ENCODE peak calls at places on chromosomes 11 and 22, in six cellular contexts. One of them, this sample, is unnamed.

GRCh38 chr11:42631223-42631843 is 680.5 kb upstream of the API5 start:
- DNase-seq in right lobe of liver: no peak
- DNase-seq in IMR-90: no peak
- DNase-seq in colonic mucosa: no peak
- DNase-seq in OCI-LY7: peak
- DNase-seq in brain microvascular endothelial cell: peak
- DNase-seq in this sample: peak

GRCh38 chr11:1946812-1947480 is at the start of gene MRPL23:
- DNase-seq in IMR-90: no peak
- DNase-seq in OCI-LY7: no peak
- DNase-seq in brain microvascular endothelial cell: no peak
- DNase-seq in right lobe of liver: no peak
- DNase-seq in colonic mucosa: no peak
- DNase-seq in this sample: no peak

GRCh38 chr22:43272869-43273318 is 70.3 kb downstream of the SCUBE1 start:
- DNase-seq in right lobe of liver: peak
- DNase-seq in IMR-90: no peak
- DNase-seq in colonic mucosa: no peak
- DNase-seq in OCI-LY7: no peak
- DNase-seq in brain microvascular endothelial cell: no peak
- DNase-seq in this sample: no peak

GRCh38 chr22:20033045-20033706 is 12.3 kb downstream of the TANGO2 start:
- DNase-seq in brain microvascular endothelial cell: no peak
- DNase-seq in IMR-90: no peak
- DNase-seq in colonic mucosa: no peak
- DNase-seq in OCI-LY7: no peak
- DNase-seq in right lobe of liver: peak
- DNase-seq in this sample: no peak

GRCh38 chr11:86726118-86726748 is 53.8 kb upstream of the ME3 start:
- DNase-seq in IMR-90: peak
- DNase-seq in brain microvascular endothelial cell: no peak
- DNase-seq in OCI-LY7: no peak
- DNase-seq in colonic mucosa: no peak
- DNase-seq in right lobe of liver: no peak
- DNase-seq in this sample: no peak

GRCh38 chr11:107006076-107006833 is 12.0 kb downstream of the GUCY1A2 start:
- DNase-seq in brain microvascular endothelial cell: no peak
- DNase-seq in IMR-90: no peak
- DNase-seq in OCI-LY7: no peak
- DNase-seq in colonic mucosa: no peak
- DNase-seq in right lobe of liver: no peak
- DNase-seq in this sample: no peak

GRCh38 chr11:93017821-93018690 is 48.6 kb downstream of the MTNR1B start:
- DNase-seq in right lobe of liver: peak
- DNase-seq in colonic mucosa: no peak
- DNase-seq in brain microvascular endothelial cell: no peak
- DNase-seq in OCI-LY7: no peak
- DNase-seq in IMR-90: no peak
- DNase-seq in this sample: peak

GRCh38 chr11:111006207-111006606 is 239.3 kb upstream of the POU2AF2 start:
- DNase-seq in right lobe of liver: no peak
- DNase-seq in OCI-LY7: no peak
- DNase-seq in colonic mucosa: no peak
- DNase-seq in brain microvascular endothelial cell: no peak
- DNase-seq in IMR-90: no peak
- DNase-seq in this sample: no peak

GRCh38 chr11:117385471-117385870 is 57.8 kb downstream of the CEP164 start:
- DNase-seq in IMR-90: no peak
- DNase-seq in colonic mucosa: no peak
- DNase-seq in brain microvascular endothelial cell: no peak
- DNase-seq in right lobe of liver: no peak
- DNase-seq in OCI-LY7: no peak
- DNase-seq in this sample: no peak

GRCh38 chr22:25602924-25603323 is 38.4 kb downstream of the GRK3 start:
- DNase-seq in OCI-LY7: no peak
- DNase-seq in right lobe of liver: no peak
- DNase-seq in IMR-90: no peak
- DNase-seq in brain microvascular endothelial cell: no peak
- DNase-seq in colonic mucosa: no peak
- DNase-seq in this sample: no peak

GRCh38 chr11:114208371-114208770 is 87.8 kb upstream of the NNMT start:
- DNase-seq in right lobe of liver: no peak
- DNase-seq in IMR-90: no peak
- DNase-seq in brain microvascular endothelial cell: no peak
- DNase-seq in colonic mucosa: no peak
- DNase-seq in OCI-LY7: no peak
- DNase-seq in this sample: no peak

GRCh38 chr22:46424496-46424895 is 89.0 kb downstream of the TRMU start:
- DNase-seq in colonic mucosa: no peak
- DNase-seq in OCI-LY7: no peak
- DNase-seq in brain microvascular endothelial cell: no peak
- DNase-seq in IMR-90: no peak
- DNase-seq in right lobe of liver: no peak
- DNase-seq in this sample: no peak

GRCh38 chr11:70078095-70078795 is at the start of gene ANO1:
- DNase-seq in colonic mucosa: no peak
- DNase-seq in brain microvascular endothelial cell: no peak
- DNase-seq in IMR-90: peak
- DNase-seq in OCI-LY7: no peak
- DNase-seq in right lobe of liver: peak
- DNase-seq in this sample: no peak

GRCh38 chr11:71355266-71355665 is 92.9 kb downstream of the DHCR7 start:
- DNase-seq in OCI-LY7: no peak
- DNase-seq in colonic mucosa: no peak
- DNase-seq in brain microvascular endothelial cell: peak
- DNase-seq in right lobe of liver: no peak
- DNase-seq in IMR-90: peak
- DNase-seq in this sample: no peak

GRCh38 chr11:73359930-73360742 is 16.1 kb upstream of the RELT start:
- DNase-seq in colonic mucosa: no peak
- DNase-seq in brain microvascular endothelial cell: peak
- DNase-seq in IMR-90: peak
- DNase-seq in OCI-LY7: peak
- DNase-seq in right lobe of liver: no peak
- DNase-seq in this sample: no peak

GRCh38 chr11:106231591-106231990 is 154.1 kb downstream of the AASDHPPT start:
- DNase-seq in brain microvascular endothelial cell: no peak
- DNase-seq in colonic mucosa: no peak
- DNase-seq in OCI-LY7: no peak
- DNase-seq in IMR-90: peak
- DNase-seq in right lobe of liver: no peak
- DNase-seq in this sample: no peak

GRCh38 chr22:47322854-47323253 is 560.4 kb downstream of the TBC1D22A start:
- DNase-seq in OCI-LY7: no peak
- DNase-seq in right lobe of liver: no peak
- DNase-seq in IMR-90: no peak
- DNase-seq in brain microvascular endothelial cell: no peak
- DNase-seq in colonic mucosa: no peak
- DNase-seq in this sample: no peak

GRCh38 chr22:43847376-43848289 is 14.7 kb downstream of the SULT4A1 start:
- DNase-seq in OCI-LY7: no peak
- DNase-seq in colonic mucosa: no peak
- DNase-seq in right lobe of liver: no peak
- DNase-seq in IMR-90: no peak
- DNase-seq in brain microvascular endothelial cell: no peak
- DNase-seq in this sample: no peak

GRCh38 chr22:20494978-20495860 is at the start of gene KLHL22:
- DNase-seq in brain microvascular endothelial cell: no peak
- DNase-seq in IMR-90: peak
- DNase-seq in right lobe of liver: no peak
- DNase-seq in colonic mucosa: peak
- DNase-seq in OCI-LY7: peak
- DNase-seq in this sample: no peak

GRCh38 chr11:5690216-5690615 is 626 bp downstream of the TRIM22 start:
- DNase-seq in IMR-90: peak
- DNase-seq in right lobe of liver: no peak
- DNase-seq in colonic mucosa: no peak
- DNase-seq in brain microvascular endothelial cell: peak
- DNase-seq in OCI-LY7: no peak
- DNase-seq in this sample: no peak

GRCh38 chr11:83713701-83714100 is 427.5 kb upstream of the CCDC90B start:
- DNase-seq in brain microvascular endothelial cell: no peak
- DNase-seq in right lobe of liver: peak
- DNase-seq in OCI-LY7: no peak
- DNase-seq in colonic mucosa: no peak
- DNase-seq in IMR-90: peak
- DNase-seq in this sample: peak

GRCh38 chr22:36208162-36208765 is 6.7 kb upstream of the APOL4 start:
- DNase-seq in OCI-LY7: no peak
- DNase-seq in brain microvascular endothelial cell: no peak
- DNase-seq in right lobe of liver: no peak
- DNase-seq in colonic mucosa: no peak
- DNase-seq in IMR-90: no peak
- DNase-seq in this sample: no peak

GRCh38 chr11:2549080-2549479 is 104.3 kb downstream of the KCNQ1 start:
- DNase-seq in colonic mucosa: no peak
- DNase-seq in right lobe of liver: peak
- DNase-seq in IMR-90: no peak
- DNase-seq in brain microvascular endothelial cell: no peak
- DNase-seq in OCI-LY7: no peak
- DNase-seq in this sample: no peak

GRCh38 chr11:94602430-94603372 is 35.5 kb downstream of the PIWIL4 start:
- DNase-seq in brain microvascular endothelial cell: peak
- DNase-seq in colonic mucosa: no peak
- DNase-seq in right lobe of liver: peak
- DNase-seq in IMR-90: peak
- DNase-seq in OCI-LY7: peak
- DNase-seq in this sample: peak

GRCh38 chr11:94593030-94593429 is 25.9 kb downstream of the PIWIL4 start:
- DNase-seq in right lobe of liver: no peak
- DNase-seq in brain microvascular endothelial cell: peak
- DNase-seq in IMR-90: peak
- DNase-seq in OCI-LY7: no peak
- DNase-seq in colonic mucosa: no peak
- DNase-seq in this sample: peak

GRCh38 chr11:94595061-94595460 is 27.9 kb downstream of the PIWIL4 start:
- DNase-seq in colonic mucosa: no peak
- DNase-seq in right lobe of liver: no peak
- DNase-seq in IMR-90: no peak
- DNase-seq in brain microvascular endothelial cell: no peak
- DNase-seq in OCI-LY7: peak
- DNase-seq in this sample: no peak

GRCh38 chr11:94599510-94599909 is 32.3 kb downstream of the PIWIL4 start:
- DNase-seq in OCI-LY7: no peak
- DNase-seq in colonic mucosa: no peak
- DNase-seq in brain microvascular endothelial cell: no peak
- DNase-seq in right lobe of liver: no peak
- DNase-seq in IMR-90: no peak
- DNase-seq in this sample: no peak

GRCh38 chr11:94597896-94598295 is 30.7 kb downstream of the PIWIL4 start:
- DNase-seq in IMR-90: peak
- DNase-seq in right lobe of liver: no peak
- DNase-seq in colonic mucosa: no peak
- DNase-seq in brain microvascular endothelial cell: no peak
- DNase-seq in OCI-LY7: peak
- DNase-seq in this sample: no peak
- TF ChIP-seq CTCF in IMR-90: no peak
- TF ChIP-seq CTCF in right lobe of liver: peak
- TF ChIP-seq CTCF in colonic mucosa: no peak
- TF ChIP-seq CTCF in brain microvascular endothelial cell: peak
- TF ChIP-seq CTCF in OCI-LY7: peak
- TF ChIP-seq CTCF in this sample: no peak

GRCh38 chr11:46537121-46537520 is 56.7 kb downstream of the AMBRA1 start:
- DNase-seq in OCI-LY7: no peak
- DNase-seq in colonic mucosa: no peak
- DNase-seq in brain microvascular endothelial cell: no peak
- DNase-seq in right lobe of liver: no peak
- DNase-seq in IMR-90: peak
- DNase-seq in this sample: peak
- TF ChIP-seq CTCF in OCI-LY7: peak
- TF ChIP-seq CTCF in colonic mucosa: no peak
- TF ChIP-seq CTCF in brain microvascular endothelial cell: peak
- TF ChIP-seq CTCF in right lobe of liver: peak
- TF ChIP-seq CTCF in IMR-90: peak
- TF ChIP-seq CTCF in this sample: no peak

GRCh38 chr11:44787070-44787469 is 60.3 kb downstream of the TSPAN18 start:
- DNase-seq in OCI-LY7: no peak
- DNase-seq in IMR-90: no peak
- DNase-seq in right lobe of liver: no peak
- DNase-seq in colonic mucosa: no peak
- DNase-seq in brain microvascular endothelial cell: no peak
- DNase-seq in this sample: no peak

GRCh38 chr11:44784784-44785183 is 58.0 kb downstream of the TSPAN18 start:
- DNase-seq in OCI-LY7: no peak
- DNase-seq in IMR-90: no peak
- DNase-seq in colonic mucosa: no peak
- DNase-seq in right lobe of liver: no peak
- DNase-seq in brain microvascular endothelial cell: no peak
- DNase-seq in this sample: no peak

GRCh38 chr11:44787981-44788380 is 61.2 kb downstream of the TSPAN18 start:
- DNase-seq in brain microvascular endothelial cell: no peak
- DNase-seq in colonic mucosa: no peak
- DNase-seq in OCI-LY7: no peak
- DNase-seq in IMR-90: no peak
- DNase-seq in right lobe of liver: no peak
- DNase-seq in this sample: no peak

GRCh38 chr11:44784438-44784760 is 57.6 kb downstream of the TSPAN18 start:
- DNase-seq in OCI-LY7: no peak
- DNase-seq in right lobe of liver: no peak
- DNase-seq in brain microvascular endothelial cell: no peak
- DNase-seq in colonic mucosa: no peak
- DNase-seq in IMR-90: no peak
- DNase-seq in this sample: no peak

DNA sequence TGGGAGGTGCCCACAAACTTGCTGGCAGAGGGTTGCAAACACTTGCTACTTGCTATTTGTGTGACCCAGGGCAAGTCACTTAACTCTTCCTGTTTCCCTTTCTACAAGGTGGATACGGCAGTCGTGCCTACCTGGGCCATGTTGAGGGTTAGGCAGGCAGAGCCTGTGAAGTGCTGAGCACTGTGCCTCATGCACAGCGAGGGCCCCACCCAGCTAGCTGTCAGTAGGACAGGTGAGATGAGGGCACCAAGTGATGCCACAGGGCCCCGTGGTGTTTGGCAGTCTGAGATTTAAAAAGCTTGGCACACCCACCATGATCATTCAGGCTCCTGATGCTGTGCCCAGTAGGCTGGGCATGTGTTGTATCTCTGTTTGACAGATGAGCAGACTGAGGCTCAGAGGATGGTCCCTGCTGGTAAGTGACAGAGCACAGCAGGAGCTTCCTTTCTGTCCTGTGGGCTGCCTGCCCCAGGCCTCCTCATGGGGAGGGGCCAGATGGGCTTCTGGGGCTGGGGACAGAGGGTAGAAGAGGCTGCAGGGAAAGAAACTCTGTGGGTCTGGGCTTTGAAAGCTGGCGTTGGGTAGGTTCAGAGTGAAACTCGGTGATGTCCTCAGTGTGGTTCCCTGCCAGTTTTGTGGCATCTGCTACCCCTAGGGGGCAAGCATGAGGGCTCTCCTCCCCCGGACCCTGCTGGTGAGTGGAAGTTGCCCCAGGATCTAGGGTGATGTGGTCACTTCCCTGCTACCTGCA is 59.3 kb downstream of the TSPAN18 start:
- DNase-seq in right lobe of liver: no peak
- DNase-seq in brain microvascular endothelial cell: no peak
- DNase-seq in colonic mucosa: no peak
- DNase-seq in OCI-LY7: peak
- DNase-seq in IMR-90: no peak
- DNase-seq in this sample: no peak
- TF ChIP-seq CTCF in right lobe of liver: no peak
- TF ChIP-seq CTCF in brain microvascular endothelial cell: no peak
- TF ChIP-seq CTCF in colonic mucosa: no peak
- TF ChIP-seq CTCF in OCI-LY7: peak
- TF ChIP-seq CTCF in IMR-90: peak
- TF ChIP-seq CTCF in this sample: peak

GRCh38 chr22:17205432-17205831 is 13.8 kb downstream of the ADA2 start:
- DNase-seq in IMR-90: no peak
- DNase-seq in brain microvascular endothelial cell: no peak
- DNase-seq in right lobe of liver: no peak
- DNase-seq in colonic mucosa: no peak
- DNase-seq in OCI-LY7: peak
- DNase-seq in this sample: no peak
- TF ChIP-seq CTCF in IMR-90: no peak
- TF ChIP-seq CTCF in brain microvascular endothelial cell: no peak
- TF ChIP-seq CTCF in right lobe of liver: peak
- TF ChIP-seq CTCF in colonic mucosa: no peak
- TF ChIP-seq CTCF in OCI-LY7: peak
- TF ChIP-seq CTCF in this sample: no peak